ENCODE peak calls at places on chromosomes 3 and 15, in eight cellular contexts. R is activated naive CD4-positive, alpha-beta T cell; W is thyroid gland; U is upper lobe of left lung; M is CD4-positive, alpha-beta T cell; X is SW480; K is GM04504; B is cardiac fibroblast. T is an unnamed sample.

GRCh38 chr3:117645561-117646242 is 936.1 kb downstream of the TUSC7 start:
- DNase-seq in W (no peak), R (no peak), M (no peak), U (no peak), K (no peak), X (no peak), B (no peak), T (no peak)

GRCh38 chr15:97026781-97027180 is 696.3 kb downstream of the NR2F2 start:
- DNase-seq in X (peak), U (no peak), B (no peak), M (no peak), K (no peak), W (no peak), R (no peak), T (no peak)

GRCh38 chr3:43005253-43005652 is 26.1 kb downstream of the GASK1A start:
- DNase-seq in R (no peak), U (no peak), B (no peak), X (peak), M (no peak), W (no peak), K (no peak), T (no peak)

GRCh38 chr3:46565113-46565490 is 1.0 kb downstream of the LRRC2 start:
- DNase-seq in R (no peak), B (no peak), W (peak), K (no peak), X (no peak), U (no peak), M (no peak), T (no peak)

GRCh38 chr3:72341943-72342342 is 506.3 kb downstream of the SHQ1 start:
- DNase-seq in W (no peak), R (no peak), U (no peak), K (no peak), X (no peak), M (no peak), B (peak), T (no peak)

GRCh38 chr15:99568548-99569352 is 3.0 kb downstream of the MEF2A start:
- DNase-seq in K (no peak), U (no peak), W (no peak), R (no peak), X (no peak), M (no peak), B (no peak), T (no peak)

GRCh38 chr3:162971715-162972114 is 1475.1 kb downstream of the OTOL1 start:
- DNase-seq in W (no peak), U (no peak), B (no peak), K (no peak), X (no peak), R (no peak), M (no peak), T (no peak)

GRCh38 chr3:138833908-138834358 is 795 bp downstream of the PIK3CB start:
- DNase-seq in R (no peak), X (no peak), U (no peak), K (no peak), M (no peak), B (peak), W (no peak), T (no peak)

GRCh38 chr15:58241872-58242271 is 103.7 kb downstream of the AQP9 start:
- DNase-seq in K (no peak), U (no peak), M (no peak), B (no peak), R (no peak), W (peak), X (no peak), T (no peak)

GRCh38 chr15:76342382-76343201 is 6.0 kb downstream of the ISL2 start:
- DNase-seq in R (no peak), X (no peak), K (no peak), U (peak), M (no peak), B (no peak), W (no peak), T (no peak)

GRCh38 chr3:54632834-54633233 is 295.0 kb downstream of the LRTM1 start:
- DNase-seq in X (no peak), R (no peak), K (no peak), W (no peak), M (no peak), U (no peak), B (no peak), T (no peak)

GRCh38 chr3:32132706-32133105 is 26.3 kb downstream of the GPD1L start:
- DNase-seq in R (no peak), B (no peak), K (no peak), U (no peak), M (no peak), W (no peak), X (no peak), T (no peak)

GRCh38 chr3:139521144-139521543 is 18.4 kb downstream of the RBP1 start:
- DNase-seq in U (no peak), R (no peak), K (no peak), M (no peak), B (no peak), X (no peak), W (no peak), T (no peak)